ENCODE peak calls at places on chromosomes 5 and 9, in eight cellular contexts. One of them, this sample, is unnamed.

GRCh38 chr5:136082390-136083193 is 50.1 kb upstream of the SMAD5 start:
- DNase-seq in A673: peak
- DNase-seq in CD8-positive, alpha-beta T cell: peak
- DNase-seq in tibial nerve: peak
- DNase-seq in mammary epithelial cell: peak
- DNase-seq in AG04450: peak
- DNase-seq in body of pancreas: peak
- DNase-seq in HL-60: peak
- DNase-seq in this sample: peak

GRCh38 chr5:9196403-9197224 is 349.3 kb downstream of the SEMA5A start:
- DNase-seq in tibial nerve: no peak
- DNase-seq in HL-60: no peak
- DNase-seq in body of pancreas: no peak
- DNase-seq in AG04450: peak
- DNase-seq in CD8-positive, alpha-beta T cell: no peak
- DNase-seq in A673: no peak
- DNase-seq in mammary epithelial cell: peak
- DNase-seq in this sample: no peak

GRCh38 chr5:157915638-157916037 is 56.7 kb upstream of the CLINT1 start:
- DNase-seq in CD8-positive, alpha-beta T cell: no peak
- DNase-seq in HL-60: no peak
- DNase-seq in AG04450: no peak
- DNase-seq in tibial nerve: peak
- DNase-seq in mammary epithelial cell: peak
- DNase-seq in body of pancreas: peak
- DNase-seq in A673: no peak
- DNase-seq in this sample: peak

GRCh38 chr9:126527109-126527825 is 86.5 kb upstream of the LMX1B start:
- DNase-seq in A673: no peak
- DNase-seq in body of pancreas: no peak
- DNase-seq in CD8-positive, alpha-beta T cell: no peak
- DNase-seq in mammary epithelial cell: no peak
- DNase-seq in AG04450: no peak
- DNase-seq in tibial nerve: no peak
- DNase-seq in HL-60: no peak
- DNase-seq in this sample: no peak

GRCh38 chr5:172637740-172638139 is 3.3 kb upstream of the NEURL1B start:
- DNase-seq in A673: no peak
- DNase-seq in CD8-positive, alpha-beta T cell: no peak
- DNase-seq in HL-60: no peak
- DNase-seq in AG04450: no peak
- DNase-seq in mammary epithelial cell: no peak
- DNase-seq in body of pancreas: no peak
- DNase-seq in tibial nerve: no peak
- DNase-seq in this sample: no peak

GRCh38 chr9:104104407-104104806 is 10.3 kb downstream of the SMC2 start:
- DNase-seq in mammary epithelial cell: no peak
- DNase-seq in tibial nerve: no peak
- DNase-seq in CD8-positive, alpha-beta T cell: no peak
- DNase-seq in body of pancreas: no peak
- DNase-seq in HL-60: no peak
- DNase-seq in A673: no peak
- DNase-seq in AG04450: no peak
- DNase-seq in this sample: no peak

GRCh38 chr9:34485822-34486221 is 27.2 kb downstream of the DNAI1 start:
- DNase-seq in AG04450: no peak
- DNase-seq in A673: no peak
- DNase-seq in body of pancreas: no peak
- DNase-seq in mammary epithelial cell: no peak
- DNase-seq in tibial nerve: no peak
- DNase-seq in HL-60: no peak
- DNase-seq in CD8-positive, alpha-beta T cell: no peak
- DNase-seq in this sample: no peak

GRCh38 chr5:128491291-128491690 is 46.8 kb downstream of the FBN2 start:
- DNase-seq in A673: no peak
- DNase-seq in body of pancreas: no peak
- DNase-seq in HL-60: peak
- DNase-seq in AG04450: no peak
- DNase-seq in mammary epithelial cell: no peak
- DNase-seq in CD8-positive, alpha-beta T cell: no peak
- DNase-seq in tibial nerve: no peak
- DNase-seq in this sample: no peak

GRCh38 chr5:66498791-66499207 is 97.4 kb upstream of the MAST4 start:
- DNase-seq in mammary epithelial cell: peak
- DNase-seq in CD8-positive, alpha-beta T cell: no peak
- DNase-seq in tibial nerve: no peak
- DNase-seq in A673: peak
- DNase-seq in AG04450: no peak
- DNase-seq in body of pancreas: no peak
- DNase-seq in HL-60: no peak
- DNase-seq in this sample: peak

GRCh38 chr5:132372542-132372941 is 3.0 kb downstream of the SLC22A5 start:
- DNase-seq in tibial nerve: no peak
- DNase-seq in CD8-positive, alpha-beta T cell: no peak
- DNase-seq in mammary epithelial cell: no peak
- DNase-seq in A673: no peak
- DNase-seq in HL-60: no peak
- DNase-seq in body of pancreas: no peak
- DNase-seq in AG04450: no peak
- DNase-seq in this sample: no peak

GRCh38 chr9:100099722-100100042 is 639 bp downstream of the INVS start:
- DNase-seq in mammary epithelial cell: no peak
- DNase-seq in HL-60: peak
- DNase-seq in CD8-positive, alpha-beta T cell: no peak
- DNase-seq in A673: no peak
- DNase-seq in tibial nerve: no peak
- DNase-seq in body of pancreas: peak
- DNase-seq in AG04450: no peak
- DNase-seq in this sample: peak

GRCh38 chr9:2916382-2916985 is 72.6 kb upstream of the PUM3 start:
- DNase-seq in body of pancreas: no peak
- DNase-seq in tibial nerve: no peak
- DNase-seq in HL-60: no peak
- DNase-seq in A673: no peak
- DNase-seq in CD8-positive, alpha-beta T cell: no peak
- DNase-seq in AG04450: no peak
- DNase-seq in mammary epithelial cell: peak
- DNase-seq in this sample: no peak

GRCh38 chr5:158824167-158824882 is 275.4 kb downstream of the EBF1 start:
- DNase-seq in mammary epithelial cell: no peak
- DNase-seq in HL-60: no peak
- DNase-seq in body of pancreas: no peak
- DNase-seq in AG04450: no peak
- DNase-seq in A673: no peak
- DNase-seq in tibial nerve: no peak
- DNase-seq in CD8-positive, alpha-beta T cell: no peak
- DNase-seq in this sample: no peak

GRCh38 chr5:128965011-128965637 is at the start of gene SLC27A6:
- DNase-seq in CD8-positive, alpha-beta T cell: no peak
- DNase-seq in A673: no peak
- DNase-seq in tibial nerve: no peak
- DNase-seq in HL-60: peak
- DNase-seq in AG04450: no peak
- DNase-seq in body of pancreas: peak
- DNase-seq in mammary epithelial cell: peak
- DNase-seq in this sample: no peak

GRCh38 chr5:159601216-159601615 is 270.9 kb upstream of the IL12B start:
- DNase-seq in CD8-positive, alpha-beta T cell: no peak
- DNase-seq in A673: no peak
- DNase-seq in mammary epithelial cell: no peak
- DNase-seq in tibial nerve: no peak
- DNase-seq in AG04450: no peak
- DNase-seq in HL-60: no peak
- DNase-seq in body of pancreas: no peak
- DNase-seq in this sample: no peak

GRCh38 chr5:132300572-132301340 is 6.6 kb downstream of the SLC22A4 start:
- DNase-seq in HL-60: no peak
- DNase-seq in mammary epithelial cell: no peak
- DNase-seq in CD8-positive, alpha-beta T cell: no peak
- DNase-seq in body of pancreas: no peak
- DNase-seq in A673: no peak
- DNase-seq in tibial nerve: no peak
- DNase-seq in AG04450: no peak
- DNase-seq in this sample: no peak

GRCh38 chr5:74992791-74993190 is 59.6 kb downstream of the GCNT4 start:
- DNase-seq in HL-60: no peak
- DNase-seq in tibial nerve: no peak
- DNase-seq in mammary epithelial cell: peak
- DNase-seq in body of pancreas: no peak
- DNase-seq in A673: no peak
- DNase-seq in AG04450: no peak
- DNase-seq in CD8-positive, alpha-beta T cell: no peak
- DNase-seq in this sample: no peak

GRCh38 chr9:133945314-133945975 is 46.7 kb downstream of the VAV2 start:
- DNase-seq in tibial nerve: no peak
- DNase-seq in mammary epithelial cell: no peak
- DNase-seq in A673: no peak
- DNase-seq in HL-60: no peak
- DNase-seq in AG04450: no peak
- DNase-seq in body of pancreas: peak
- DNase-seq in CD8-positive, alpha-beta T cell: no peak
- DNase-seq in this sample: no peak

DNA sequence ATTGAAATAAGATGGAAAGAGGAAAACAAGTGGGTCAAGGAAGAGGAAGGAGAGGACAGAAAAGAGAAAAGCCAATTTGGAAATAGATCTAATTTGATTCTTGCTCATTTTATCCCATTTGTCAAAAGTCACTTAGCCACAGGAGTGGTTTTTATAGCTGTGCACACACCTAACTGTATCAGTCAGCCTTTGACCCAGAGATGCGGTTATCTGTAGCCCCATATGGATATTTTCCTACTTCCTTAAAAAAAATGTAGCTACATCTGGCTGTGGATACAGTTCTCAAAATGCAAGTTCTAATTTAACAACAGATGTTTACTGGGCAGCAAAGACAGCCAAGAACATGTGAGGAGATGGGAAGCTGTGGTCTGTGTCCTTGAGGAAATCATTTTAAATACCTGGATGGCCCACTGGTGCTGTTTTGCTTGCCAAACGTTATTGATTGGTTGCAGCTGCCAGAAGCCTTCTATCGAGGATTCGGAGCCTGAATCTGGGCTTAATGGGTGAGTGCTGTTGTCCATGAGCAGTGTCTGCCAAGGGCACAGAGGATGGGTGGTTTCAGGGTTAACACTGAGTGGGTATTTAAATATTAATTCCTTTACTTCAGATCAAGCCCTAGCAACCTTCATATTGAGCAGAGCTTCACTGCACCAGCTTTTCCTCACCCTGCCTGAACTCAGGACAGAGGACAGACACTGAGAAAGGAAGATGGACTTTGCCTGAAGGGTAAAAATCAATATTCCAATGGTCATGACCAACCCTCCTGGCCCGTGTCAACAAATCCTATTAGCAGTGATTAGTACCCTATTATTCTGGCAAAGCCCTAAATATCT is 92.2 kb downstream of the APBA1 start:
- DNase-seq in CD8-positive, alpha-beta T cell: no peak
- DNase-seq in AG04450: no peak
- DNase-seq in body of pancreas: peak
- DNase-seq in tibial nerve: no peak
- DNase-seq in HL-60: no peak
- DNase-seq in mammary epithelial cell: no peak
- DNase-seq in A673: no peak
- DNase-seq in this sample: no peak
- H3K4me3 ChIP-seq in CD8-positive, alpha-beta T cell: no peak
- H3K4me3 ChIP-seq in AG04450: no peak
- H3K4me3 ChIP-seq in body of pancreas: no peak
- H3K4me3 ChIP-seq in tibial nerve: no peak
- H3K4me3 ChIP-seq in HL-60: no peak
- H3K4me3 ChIP-seq in mammary epithelial cell: no peak
- H3K4me3 ChIP-seq in A673: no peak
- H3K4me3 ChIP-seq in this sample: no peak

GRCh38 chr5:93162201-93162654 is 418.8 kb downstream of the NR2F1-AS1 start:
- DNase-seq in CD8-positive, alpha-beta T cell: no peak
- DNase-seq in body of pancreas: no peak
- DNase-seq in HL-60: no peak
- DNase-seq in mammary epithelial cell: peak
- DNase-seq in AG04450: no peak
- DNase-seq in A673: peak
- DNase-seq in tibial nerve: no peak
- DNase-seq in this sample: no peak

GRCh38 chr5:93164690-93165089 is 416.3 kb downstream of the NR2F1-AS1 start:
- DNase-seq in AG04450: peak
- DNase-seq in body of pancreas: no peak
- DNase-seq in CD8-positive, alpha-beta T cell: no peak
- DNase-seq in A673: peak
- DNase-seq in HL-60: no peak
- DNase-seq in tibial nerve: no peak
- DNase-seq in mammary epithelial cell: peak
- DNase-seq in this sample: peak

GRCh38 chr5:93163010-93163663 is 417.9 kb downstream of the NR2F1-AS1 start:
- DNase-seq in body of pancreas: no peak
- DNase-seq in AG04450: peak
- DNase-seq in A673: no peak
- DNase-seq in CD8-positive, alpha-beta T cell: no peak
- DNase-seq in HL-60: no peak
- DNase-seq in mammary epithelial cell: peak
- DNase-seq in tibial nerve: no peak
- DNase-seq in this sample: no peak

GRCh38 chr5:93165559-93165958 is 415.5 kb downstream of the NR2F1-AS1 start:
- DNase-seq in HL-60: no peak
- DNase-seq in AG04450: no peak
- DNase-seq in A673: no peak
- DNase-seq in tibial nerve: no peak
- DNase-seq in CD8-positive, alpha-beta T cell: no peak
- DNase-seq in body of pancreas: no peak
- DNase-seq in mammary epithelial cell: no peak
- DNase-seq in this sample: no peak
- TF ChIP-seq CTCF in HL-60: no peak
- TF ChIP-seq CTCF in AG04450: no peak
- TF ChIP-seq CTCF in A673: no peak
- TF ChIP-seq CTCF in tibial nerve: no peak
- TF ChIP-seq CTCF in CD8-positive, alpha-beta T cell: no peak
- TF ChIP-seq CTCF in body of pancreas: no peak
- TF ChIP-seq CTCF in mammary epithelial cell: no peak
- TF ChIP-seq CTCF in this sample: no peak

DNA sequence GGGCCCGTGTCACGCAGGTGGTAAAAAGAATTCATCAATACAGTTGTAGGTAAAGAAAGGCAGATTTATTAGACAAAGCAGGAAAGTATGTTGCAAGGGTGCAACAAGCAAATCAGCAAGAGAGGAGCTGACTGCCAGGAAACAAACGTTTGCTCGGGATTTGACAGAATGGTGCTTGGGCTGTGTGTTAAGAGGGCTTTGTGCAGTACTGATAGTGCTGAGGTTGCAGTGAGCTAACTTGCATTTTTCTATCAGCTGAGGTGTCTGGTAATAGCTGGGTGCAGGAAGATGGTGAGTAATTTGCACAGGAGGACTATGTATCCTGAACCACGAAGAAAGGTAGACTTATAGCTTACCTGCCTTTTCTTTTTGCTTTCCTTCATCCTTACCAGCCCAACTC is 3.9 kb upstream of the RARS1 start:
- DNase-seq in AG04450: no peak
- DNase-seq in tibial nerve: no peak
- DNase-seq in CD8-positive, alpha-beta T cell: no peak
- DNase-seq in mammary epithelial cell: no peak
- DNase-seq in HL-60: no peak
- DNase-seq in A673: no peak
- DNase-seq in body of pancreas: no peak
- DNase-seq in this sample: no peak
- H3K4me3 ChIP-seq in AG04450: no peak
- H3K4me3 ChIP-seq in tibial nerve: no peak
- H3K4me3 ChIP-seq in CD8-positive, alpha-beta T cell: no peak
- H3K4me3 ChIP-seq in mammary epithelial cell: no peak
- H3K4me3 ChIP-seq in HL-60: no peak
- H3K4me3 ChIP-seq in A673: no peak
- H3K4me3 ChIP-seq in body of pancreas: no peak
- H3K4me3 ChIP-seq in this sample: no peak

GRCh38 chr5:54656261-54656728 is 138.7 kb downstream of the SNX18 start:
- DNase-seq in CD8-positive, alpha-beta T cell: no peak
- DNase-seq in body of pancreas: peak
- DNase-seq in mammary epithelial cell: no peak
- DNase-seq in tibial nerve: no peak
- DNase-seq in HL-60: no peak
- DNase-seq in A673: no peak
- DNase-seq in AG04450: no peak
- DNase-seq in this sample: peak
- TF ChIP-seq CTCF in CD8-positive, alpha-beta T cell: no peak
- TF ChIP-seq CTCF in body of pancreas: no peak
- TF ChIP-seq CTCF in mammary epithelial cell: no peak
- TF ChIP-seq CTCF in tibial nerve: no peak
- TF ChIP-seq CTCF in HL-60: no peak
- TF ChIP-seq CTCF in A673: no peak
- TF ChIP-seq CTCF in AG04450: no peak
- TF ChIP-seq CTCF in this sample: no peak